ENCODE peak calls at places on chromosomes 5 and 9, in seven cellular contexts. P is astrocyte of the hippocampus, Q is kidney epithelial cell, H is T-helper 22 cell, I is NAMALWA, C is cardiac septum, W is posterior cingulate gyrus. V is an unnamed sample.
A peak's percentile ranks its signal among the peaks of the same experiment; 100 is the strongest.

GRCh38 chr9:12775963-12776774 is 1.3 kb downstream of the LURAP1L start:
- DNase-seq in P (peak; percentile 88), Q (peak; percentile 73), H (no peak), I (peak; percentile 8), C (peak; percentile 91), W (peak; percentile 81), V (peak; percentile 94)

GRCh38 chr9:70450735-70451134 is 36.3 kb upstream of the KLF9 start:
- DNase-seq in P (no peak), Q (no peak), H (no peak), I (no peak), C (no peak), W (no peak), V (no peak)

GRCh38 chr5:126516133-126516532 is 78.9 kb downstream of the ALDH7A1 start:
- DNase-seq in P (peak; percentile 53), Q (no peak), H (no peak), I (no peak), C (no peak), W (no peak), V (no peak)

GRCh38 chr5:126016256-126016655 is 407.0 kb upstream of the GRAMD2B start:
- DNase-seq in P (peak; percentile 53), Q (no peak), H (no peak), I (no peak), C (no peak), W (peak; percentile 46), V (no peak)

GRCh38 chr5:145130996-145131395 is 704.1 kb downstream of the PRELID2 start:
- DNase-seq in P (no peak), Q (no peak), H (no peak), I (no peak), C (no peak), W (no peak), V (no peak)

GRCh38 chr5:170813231-170813630 is 29.7 kb downstream of the GABRP start:
- DNase-seq in P (no peak), Q (no peak), H (no peak), I (no peak), C (no peak), W (no peak), V (no peak)

GRCh38 chr5:133286483-133286882 is 234.7 kb downstream of the HSPA4 start:
- DNase-seq in P (no peak), Q (no peak), H (no peak), I (no peak), C (no peak), W (no peak), V (no peak)

GRCh38 chr5:10524376-10525123 is 39.3 kb upstream of the ANKRD33B start:
- DNase-seq in P (peak; percentile 85), Q (no peak), H (no peak), I (no peak), C (no peak), W (peak; percentile 60), V (peak; percentile 79)

GRCh38 chr9:22813520-22813919 is 366.9 kb downstream of the DMRTA1 start:
- DNase-seq in P (peak; percentile 39), Q (no peak), H (no peak), I (peak; percentile 37), C (no peak), W (no peak), V (no peak)

GRCh38 chr5:136036991-136037705 is 8.4 kb downstream of the TGFBI start:
- DNase-seq in P (peak; percentile 92), Q (peak; percentile 84), H (peak; percentile 33), I (peak; percentile 23), C (no peak), W (no peak), V (no peak)

GRCh38 chr5:140633081-140633471 is at the start of gene CD14:
- DNase-seq in P (no peak), Q (no peak), H (no peak), I (no peak), C (peak; percentile 83), W (peak; percentile 30), V (no peak)